ENCODE peak calls at places on chromosomes 12 and 14, in eight cellular contexts. V, F, R, O, N, E, U and W are unnamed samples.
A peak's percentile ranks its signal among the peaks of the same experiment; 100 is the strongest.

GRCh38 chr12:26239508-26240328 is 44.3 kb downstream of the SSPN start:
- DNase-seq in V (no peak), F (no peak), R (no peak), O (no peak), N (no peak), E (no peak), U (no peak), W (no peak)

GRCh38 chr12:132551271-132552120 is 58.9 kb downstream of the LRCOL1 start:
- DNase-seq in V (no peak), F (no peak), R (no peak), O (no peak), N (no peak), E (no peak), U (no peak), W (no peak)

GRCh38 chr12:71589478-71589881 is 74.2 kb downstream of the ZFC3H1 start:
- DNase-seq in V (no peak), F (no peak), R (no peak), O (no peak), N (no peak), E (no peak), U (no peak), W (no peak)

GRCh38 chr12:5923043-5923605 is 21.9 kb downstream of the ANO2 start:
- DNase-seq in V (no peak), F (no peak), R (no peak), O (no peak), N (no peak), E (no peak), U (no peak), W (no peak)

GRCh38 chr14:49461529-49462401 is 124.4 kb downstream of the RPS29 start:
- DNase-seq in V (peak; percentile 40), F (peak; percentile 83), R (peak; percentile 34), O (peak; percentile 29), N (no peak), E (peak; percentile 53), U (peak; percentile 50), W (peak; percentile 18)

GRCh38 chr14:103139371-103140016 is 16.2 kb downstream of the TNFAIP2 start:
- DNase-seq in V (no peak), F (no peak), R (no peak), O (no peak), N (no peak), E (no peak), U (no peak), W (no peak)

GRCh38 chr12:59580050-59580449 is 15.8 kb upstream of the SLC16A7 start:
- DNase-seq in V (no peak), F (no peak), R (no peak), O (no peak), N (no peak), E (no peak), U (no peak), W (no peak)

GRCh38 chr14:93733231-93733630 is 55.1 kb downstream of the PRIMA1 start:
- DNase-seq in V (no peak), F (no peak), R (no peak), O (peak; percentile 8), N (no peak), E (no peak), U (no peak), W (no peak)

GRCh38 chr12:88753074-88753473 is 172.8 kb upstream of the KITLG start:
- DNase-seq in V (no peak), F (no peak), R (no peak), O (no peak), N (no peak), E (no peak), U (no peak), W (no peak)

GRCh38 chr12:18932715-18933114 is 194.8 kb downstream of the CAPZA3 start:
- DNase-seq in V (no peak), F (no peak), R (no peak), O (no peak), N (no peak), E (no peak), U (no peak), W (no peak)

GRCh38 chr14:22266683-22267082 is 322.3 kb downstream of the DAD1 start:
- DNase-seq in V (no peak), F (no peak), R (no peak), O (no peak), N (no peak), E (no peak), U (no peak), W (no peak)

GRCh38 chr14:73771848-73772705 is 57.9 kb upstream of the PNMA1 start:
- DNase-seq in V (no peak), F (peak; percentile 95), R (peak; percentile 74), O (peak; percentile 69), N (no peak), E (peak; percentile 70), U (peak; percentile 45), W (no peak)